ENCODE peak calls at places on chromosomes 6 and 20, in six cellular contexts. U is AG10803, Y is HepG2, P is foreskin fibroblast, N is MM.1S, M is fibroblast of lung. C is an unnamed sample.

GRCh38 chr6:97885230-97885772 is 602.3 kb upstream of the MMS22L start:
- DNase-seq in M (no peak), U (no peak), P (no peak), Y (no peak), N (no peak), C (no peak)

GRCh38 chr6:133769463-133769862 is 119.5 kb upstream of the TCF21 start:
- DNase-seq in U (no peak), P (peak), N (no peak), Y (no peak), M (no peak), C (no peak)

GRCh38 chr6:140970485-140970884 is 1162.2 kb upstream of the GJE1 start:
- DNase-seq in P (peak), N (no peak), Y (no peak), M (no peak), U (peak), C (peak)

GRCh38 chr6:1771324-1771723 is 161.6 kb downstream of the FOXC1 start:
- DNase-seq in M (no peak), P (peak), U (peak), Y (no peak), N (no peak), C (no peak)

GRCh38 chr6:149213829-149214228 is 103.7 kb upstream of the TAB2 start:
- DNase-seq in N (no peak), M (peak), Y (no peak), P (peak), U (no peak), C (no peak)

GRCh38 chr20:4073852-4074741 is 58.7 kb upstream of the RNF24 start:
- DNase-seq in N (no peak), Y (no peak), U (peak), P (peak), M (no peak), C (no peak)

GRCh38 chr6:3640868-3641267 is 110.6 kb downstream of the PXDC1 start:
- DNase-seq in N (peak), M (no peak), U (no peak), Y (no peak), P (no peak), C (no peak)

GRCh38 chr20:17650816-17651760 is 31.0 kb downstream of the RRBP1 start:
- DNase-seq in Y (no peak), P (peak), M (peak), U (peak), N (no peak), C (no peak)

GRCh38 chr6:131303338-131303954 is 168.2 kb downstream of the AKAP7 start:
- DNase-seq in U (no peak), N (no peak), P (no peak), M (no peak), Y (no peak), C (no peak)
- H3K4me3 ChIP-seq in U (no peak), N (no peak), P (no peak), M (no peak), Y (no peak), C (no peak)

GRCh38 chr6:116971959-116972358 is 94.9 kb downstream of the RFX6 start:
- DNase-seq in M (peak), P (peak), U (peak), Y (peak), N (peak), C (peak)
- TF ChIP-seq CTCF in M (peak), P (peak), U (peak), Y (peak), N (peak), C (peak)

GRCh38 chr6:56091159-56091869 is 156.1 kb downstream of the COL21A1 start:
- DNase-seq in U (peak), P (peak), N (no peak), Y (peak), M (peak), C (peak)
- H3K4me3 ChIP-seq in U (no peak), P (no peak), N (no peak), Y (no peak), M (no peak), C (no peak)

GRCh38 chr6:29847871-29848630 is 20.4 kb downstream of the HLA-G start:
- DNase-seq in U (peak), Y (peak), N (peak), M (peak), P (peak), C (peak)

GRCh38 chr6:29851190-29851589 is 23.6 kb downstream of the HLA-G start:
- DNase-seq in P (no peak), N (no peak), Y (no peak), U (no peak), M (no peak), C (no peak)

GRCh38 chr6:29850011-29850553 is 22.5 kb downstream of the HLA-G start:
- DNase-seq in P (peak), Y (no peak), N (no peak), U (no peak), M (peak), C (no peak)

GRCh38 chr6:29858006-29858405 is 30.4 kb downstream of the HLA-G start:
- DNase-seq in P (no peak), N (no peak), M (no peak), Y (no peak), U (no peak), C (no peak)

GRCh38 chr6:29853245-29853644 is 25.6 kb downstream of the HLA-G start:
- DNase-seq in U (no peak), N (no peak), P (no peak), M (no peak), Y (no peak), C (no peak)
- TF ChIP-seq CTCF in U (no peak), N (no peak), P (no peak), M (no peak), Y (peak), C (peak)

DNA sequence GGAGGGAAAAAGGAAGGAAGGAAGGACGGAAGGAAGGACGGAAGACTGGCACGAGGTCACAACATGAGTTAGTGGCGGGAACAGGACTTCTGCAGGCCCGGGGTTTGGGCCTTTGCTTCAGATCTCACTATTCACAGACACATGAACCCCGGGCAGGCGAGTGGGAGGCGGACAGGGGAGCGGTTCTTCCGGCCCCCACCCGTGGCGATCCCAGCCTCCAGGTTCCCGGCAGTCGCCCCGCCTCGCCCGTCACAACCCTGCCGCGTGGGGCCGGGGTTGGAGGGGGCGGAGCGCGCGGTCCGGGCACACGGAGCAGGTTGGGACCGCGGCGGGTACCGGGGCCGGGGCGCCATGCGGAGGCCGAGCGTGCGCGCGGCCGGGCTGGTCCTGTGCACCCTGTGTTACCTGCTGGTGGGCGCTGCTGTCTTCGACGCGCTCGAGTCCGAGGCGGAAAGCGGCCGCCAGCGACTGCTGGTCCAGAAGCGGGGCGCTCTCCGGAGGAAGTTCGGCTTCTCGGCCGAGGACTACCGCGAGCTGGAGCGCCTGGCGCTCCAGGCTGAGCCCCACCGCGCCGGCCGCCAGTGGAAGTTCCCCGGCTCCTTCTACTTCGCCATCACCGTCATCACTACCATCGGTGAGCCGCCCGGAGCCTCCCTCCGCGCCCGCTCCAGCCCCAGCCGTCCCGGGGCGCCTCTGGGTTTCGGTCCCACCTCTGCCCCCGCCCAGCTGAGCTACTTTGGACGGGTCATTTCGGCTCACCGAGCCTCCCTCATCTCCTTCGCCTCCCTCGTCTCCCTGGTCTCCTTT is at the start of gene KCNK15:
- DNase-seq in M (no peak), N (no peak), P (peak), U (no peak), Y (no peak), C (no peak)
- H3K4me3 ChIP-seq in M (peak), N (peak), P (peak), U (peak), Y (peak), C (peak)

DNA sequence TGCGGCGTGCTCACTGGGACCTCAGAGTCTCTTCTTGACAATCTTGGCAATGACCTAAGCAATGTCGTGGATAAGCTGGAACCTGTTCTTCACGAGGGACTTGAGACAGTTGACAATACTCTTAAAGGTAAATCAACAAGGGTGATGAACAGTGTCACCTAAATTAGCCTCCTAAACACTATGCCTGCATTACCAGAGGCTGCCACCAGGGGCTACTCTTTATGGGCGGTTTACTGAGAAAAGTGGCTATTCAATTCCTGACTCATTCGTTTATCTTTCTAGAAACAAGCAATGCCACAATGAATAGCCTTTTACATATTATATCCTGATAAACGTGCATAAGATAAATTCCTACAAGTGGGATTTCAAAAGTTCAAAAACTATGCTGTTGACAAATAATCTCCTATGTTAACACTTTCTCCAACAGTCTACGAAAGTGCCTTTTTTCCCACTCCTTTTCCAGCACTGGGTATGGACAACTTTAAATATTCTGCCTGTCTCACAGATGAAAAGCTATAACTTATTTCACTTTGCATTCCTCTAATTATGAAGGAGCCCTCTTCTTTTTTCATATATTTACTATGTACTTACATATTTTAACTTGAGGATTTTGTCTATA is 1.3 kb downstream of the BPIFA2 start:
- DNase-seq in U (no peak), Y (peak), N (peak), P (peak), M (no peak), C (no peak)
- TF ChIP-seq CTCF in U (peak), Y (peak), N (peak), P (peak), M (peak), C (peak)

GRCh38 chr6:165001502-165002157 is 307.8 kb downstream of the C6orf118 start:
- DNase-seq in P (no peak), M (no peak), Y (no peak), U (no peak), N (no peak), C (no peak)
- H3K4me3 ChIP-seq in P (no peak), M (no peak), Y (no peak), U (no peak), N (no peak), C (no peak)

DNA sequence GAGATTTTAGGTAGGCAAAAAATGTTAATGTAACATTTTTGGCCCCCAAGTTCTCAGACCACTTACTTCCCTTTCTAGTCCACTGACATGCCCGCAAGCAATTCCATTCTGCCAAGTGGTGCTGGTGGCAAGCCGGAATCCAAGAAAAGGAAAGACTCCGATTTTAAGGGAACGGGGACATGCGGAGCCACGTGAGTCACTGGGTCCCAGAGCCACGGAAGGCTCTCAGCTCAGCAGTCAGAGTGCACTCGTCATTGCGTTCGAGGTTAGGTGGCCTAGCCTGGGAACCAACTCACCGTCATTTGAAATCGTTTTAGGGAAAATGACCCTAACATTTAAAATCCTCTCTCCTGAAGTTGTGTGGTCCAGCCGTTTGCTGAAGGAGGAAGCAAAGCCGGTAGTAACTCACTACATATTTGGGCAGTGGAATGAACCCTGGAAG is 711 bp upstream of the SIRT5 start:
- DNase-seq in U (peak), P (peak), M (peak), Y (peak), N (no peak), C (no peak)
- TF ChIP-seq CTCF in U (no peak), P (no peak), M (no peak), Y (no peak), N (no peak), C (peak)

GRCh38 chr6:51450248-51450957 is 631.7 kb downstream of the TFAP2B start:
- DNase-seq in N (no peak), Y (no peak), M (no peak), U (no peak), P (no peak), C (no peak)

DNA sequence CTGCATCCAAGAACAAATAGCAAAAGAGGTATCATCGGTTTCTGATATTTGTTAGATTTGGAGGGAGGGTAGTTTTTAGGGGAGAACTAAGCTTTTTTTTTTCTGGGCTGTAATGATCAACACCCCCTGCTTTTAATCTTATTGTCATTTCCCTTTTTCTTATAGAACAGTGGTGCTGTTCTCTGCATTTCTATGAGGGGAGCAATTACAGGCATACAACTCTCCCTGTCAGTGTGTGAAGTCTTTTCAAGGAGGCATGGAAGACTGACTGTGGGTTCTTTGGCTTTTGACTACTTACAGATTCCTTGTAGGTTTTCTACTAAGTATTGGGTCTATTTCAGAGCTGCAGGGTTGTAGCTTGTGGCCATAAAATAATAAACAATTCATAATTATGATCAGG is 632.3 kb downstream of the TFAP2B start:
- DNase-seq in M (no peak), Y (no peak), N (no peak), U (no peak), P (no peak), C (no peak)
- H3K4me3 ChIP-seq in M (no peak), Y (no peak), N (no peak), U (no peak), P (no peak), C (no peak)

DNA sequence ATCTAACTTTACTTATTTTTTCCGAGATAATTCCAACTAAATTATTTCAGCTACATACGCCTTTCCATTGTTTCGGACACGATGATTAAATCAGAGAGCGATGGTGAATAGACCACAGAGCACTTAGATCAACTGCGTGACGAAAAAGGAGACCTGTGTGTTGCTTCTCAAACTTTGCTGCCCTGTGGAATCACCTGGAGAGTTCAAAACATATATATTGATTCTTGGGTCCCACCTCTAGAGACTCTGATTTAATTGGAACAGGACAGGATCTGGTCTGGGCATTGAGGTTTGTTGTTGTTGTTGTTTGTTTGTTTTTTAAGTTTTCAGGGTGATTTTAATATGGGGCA is 401 bp upstream of the TNFRSF21 start:
- DNase-seq in Y (no peak), N (no peak), U (no peak), M (no peak), P (no peak), C (no peak)
- TF ChIP-seq CTCF in Y (no peak), N (no peak), U (no peak), M (no peak), P (no peak), C (no peak)

C was measured in AG09309.